ENCODE peak calls at places on chromosomes 12 and 14, in four cellular contexts. I is NT2/D1; F is CD8-positive, alpha-beta memory T cell; R is upper lobe of right lung. C is an unnamed sample.
A peak's percentile ranks its signal among the peaks of the same experiment; 100 is the strongest.

GRCh38 chr14:67335781-67336180 is 23.8 kb downstream of the ATP6V1D start:
- DNase-seq in I (no peak), R (no peak), F (no peak), C (peak; percentile 35)

GRCh38 chr14:106586098-106586704 is 1059.8 kb downstream of the TMEM121 start:
- DNase-seq in I (peak; percentile 3), F (peak; percentile 70), R (peak; percentile 69), C (no peak)

GRCh38 chr12:52836042-52836466 is 1.9 kb upstream of the KRT79 start:
- DNase-seq in F (peak; percentile 58), R (peak; percentile 81), I (no peak), C (no peak)

GRCh38 chr14:98176910-98177309 is 1095.1 kb downstream of the BCL11B start:
- DNase-seq in F (no peak), R (no peak), I (no peak), C (no peak)

GRCh38 chr14:95784137-95784536 is 70.2 kb upstream of the TCL1A start:
- DNase-seq in I (peak; percentile 9), R (no peak), F (no peak), C (peak; percentile 31)

GRCh38 chr14:34554540-34555250 is 15.2 kb upstream of the EAPP start:
- DNase-seq in I (no peak), R (peak; percentile 25), F (no peak), C (no peak)

GRCh38 chr12:101707131-101707782 is 9.8 kb downstream of the CHPT1 start:
- DNase-seq in F (no peak), R (no peak), I (no peak), C (no peak)

GRCh38 chr12:58914457-58914856 is 5.8 kb downstream of the LRIG3 start:
- DNase-seq in I (no peak), F (no peak), R (no peak), C (no peak)

GRCh38 chr14:85333313-85333712 is 196.6 kb upstream of the FLRT2 start:
- DNase-seq in F (no peak), I (no peak), R (no peak), C (no peak)

GRCh38 chr14:39368261-39368959 is 63.8 kb downstream of the FBXO33 start:
- DNase-seq in R (no peak), F (no peak), I (peak; percentile 69), C (peak; percentile 81)

GRCh38 chr14:26841920-26842741 is 244.3 kb upstream of the NOVA1 start:
- DNase-seq in F (no peak), R (no peak), I (no peak), C (peak; percentile 98)

GRCh38 chr12:94644622-94645021 is 5.7 kb downstream of the TMCC3 start:
- DNase-seq in F (no peak), R (no peak), I (no peak), C (no peak)

GRCh38 chr12:30438526-30439120 is 257.0 kb downstream of the IPO8 start:
- DNase-seq in I (no peak), R (no peak), F (no peak), C (peak; percentile 26)

GRCh38 chr12:32483499-32483898 is 84.1 kb downstream of the FGD4 start:
- DNase-seq in I (no peak), R (no peak), F (no peak), C (no peak)

GRCh38 chr12:93673084-93673483 is 4.1 kb upstream of the CRADD start:
- DNase-seq in F (no peak), R (no peak), I (no peak), C (no peak)

GRCh38 chr14:73059326-73059725 is 992 bp downstream of the RBM25 start:
- DNase-seq in R (no peak), F (no peak), I (no peak), C (peak; percentile 10)

GRCh38 chr12:122889658-122890561 is 6.0 kb downstream of the VPS37B start:
- DNase-seq in I (no peak), R (no peak), F (no peak), C (no peak)

GRCh38 chr12:11564984-11565651 is 84.4 kb upstream of the ETV6 start:
- DNase-seq in F (no peak), I (no peak), R (no peak), C (no peak)

GRCh38 chr14:104659764-104660523 is 29.5 kb upstream of the INF2 start:
- DNase-seq in I (no peak), R (peak; percentile 71), F (no peak), C (no peak)

GRCh38 chr12:56358836-56359532 is 923 bp downstream of the STAT2 start:
- DNase-seq in F (no peak), I (no peak), R (no peak), C (no peak)

GRCh38 chr14:104023325-104024055 is 62.0 kb upstream of the ASPG start:
- DNase-seq in I (no peak), F (no peak), R (no peak), C (no peak)

GRCh38 chr14:65462411-65462810 is 49.9 kb downstream of the FUT8 start:
- DNase-seq in I (no peak), R (no peak), F (no peak), C (no peak)

GRCh38 chr12:105580841-105581352 is 250.4 kb downstream of the C12orf75 start:
- DNase-seq in R (no peak), F (no peak), I (no peak), C (no peak)

GRCh38 chr12:48086327-48086726 is 19.6 kb downstream of the SENP1 start:
- DNase-seq in R (no peak), I (no peak), F (no peak), C (no peak)

GRCh38 chr12:75660107-75660530 is 148.7 kb upstream of the KRR1 start:
- DNase-seq in F (no peak), R (no peak), I (no peak), C (no peak)

GRCh38 chr14:96424104-96424989 is 32.4 kb downstream of the AK7 start:
- DNase-seq in I (peak; percentile 48), F (no peak), R (no peak), C (peak; percentile 83)

GRCh38 chr12:13505636-13506035 is 309.1 kb downstream of the EMP1 start:
- DNase-seq in I (no peak), F (no peak), R (no peak), C (no peak)
- H3K4me3 ChIP-seq in I (no peak overlapping the region), F (no peak overlapping the region), R (no peak overlapping the region), C (no peak overlapping the region)

DNA sequence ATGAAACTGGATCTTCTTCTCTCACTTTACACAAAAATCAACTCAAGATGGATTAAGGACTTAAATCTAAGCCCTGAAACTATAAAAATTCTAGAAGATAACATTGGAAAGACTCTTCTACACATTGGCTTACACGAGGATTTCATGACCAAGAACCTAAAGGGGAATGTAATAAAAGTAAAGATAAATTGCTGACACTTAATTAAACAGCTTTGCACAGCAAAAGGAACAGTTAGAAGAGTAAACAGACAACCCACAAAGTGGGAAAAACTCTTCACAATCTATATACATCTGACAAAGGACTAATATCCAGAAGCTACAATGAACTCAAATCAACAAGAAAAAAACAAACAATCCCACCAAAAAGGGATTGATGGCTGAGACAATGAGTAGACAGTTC is 74.4 kb downstream of the BLTP3B start:
- DNase-seq in R (no peak), I (no peak), F (no peak), C (no peak)
- H3K4me3 ChIP-seq in R (no peak overlapping the region), I (no peak overlapping the region), F (no peak overlapping the region), C (no peak overlapping the region)

GRCh38 chr14:20801726-20802125 is 918 bp downstream of the RNASE1 start:
- DNase-seq in R (peak; percentile 73), F (no peak), I (no peak), C (peak; percentile 26)
- H3K4me3 ChIP-seq in R (peak overlapping the region; percentile 60), F (no peak overlapping the region), I (no peak overlapping the region), C (no peak overlapping the region)

GRCh38 chr12:106955377-106956047 is at the start of gene TMEM263:
- DNase-seq in I (peak; percentile 93), F (peak; percentile 96), R (peak; percentile 96), C (peak; percentile 99)

GRCh38 chr12:106954462-106955376 is 988 bp upstream of the TMEM263 start:
- DNase-seq in R (peak; percentile 66), I (no peak), F (peak; percentile 58), C (no peak)

GRCh38 chr12:106960443-106960842 is 4.7 kb downstream of the TMEM263 start:
- DNase-seq in F (no peak), I (no peak), R (no peak), C (no peak)

GRCh38 chr12:106956048-106956935 is 585 bp downstream of the TMEM263 start:
- DNase-seq in I (peak; percentile 36), F (peak; percentile 78), R (peak; percentile 86), C (peak; percentile 93)

GRCh38 chr12:106957617-106958016 is 1.9 kb downstream of the TMEM263 start:
- DNase-seq in I (no peak), F (no peak), R (no peak), C (no peak)
- H3K4me3 ChIP-seq in I (peak overlapping the region; percentile 92), F (peak overlapping the region; percentile 88), R (peak overlapping the region; percentile 93), C (peak overlapping the region; percentile 91)

DNA sequence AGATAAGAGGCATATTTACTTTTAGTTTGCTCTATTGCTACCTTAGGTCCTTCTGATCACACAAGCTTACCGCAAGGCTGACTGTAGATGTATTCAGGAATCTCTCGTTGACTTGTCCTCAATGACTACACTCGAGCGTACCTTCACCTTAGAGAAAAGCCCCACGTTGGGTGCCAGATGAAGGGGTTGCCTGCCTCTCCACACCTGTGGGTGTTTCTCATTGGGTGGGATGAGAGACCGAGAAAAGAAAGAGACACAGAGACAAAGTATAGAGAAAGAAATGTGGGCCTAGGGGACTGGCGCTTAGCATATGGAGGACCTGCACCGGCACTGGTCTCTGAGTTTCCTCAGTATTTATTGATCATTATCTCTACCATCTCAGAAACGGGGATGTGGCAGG is 51.8 kb downstream of the ASCL4 start:
- DNase-seq in I (no peak), R (no peak), F (no peak), C (no peak)
- H3K4me3 ChIP-seq in I (no peak overlapping the region), R (no peak overlapping the region), F (no peak overlapping the region), C (no peak overlapping the region)

GRCh38 chr12:127145543-127145928 is 1121.4 kb upstream of the TMEM132C start:
- DNase-seq in F (no peak), I (no peak), R (no peak), C (no peak)
- H3K4me3 ChIP-seq in F (peak overlapping the region; percentile 53), I (no peak overlapping the region), R (peak overlapping the region; percentile 62), C (no peak overlapping the region)

GRCh38 chr12:62632521-62632920 is 165.9 kb downstream of the MON2 start:
- DNase-seq in R (peak; percentile 70), I (no peak), F (no peak), C (no peak)
- H3K4me3 ChIP-seq in R (peak overlapping the region; percentile 54), I (no peak overlapping the region), F (no peak overlapping the region), C (peak overlapping the region; percentile 23)